ENCODE peak calls at places on chromosomes 16 and 17, in ten cellular contexts. One of them, this sample, is unnamed.

GRCh38 chr17:9924735-9925191 is 19.7 kb upstream of the RCVRN start:
- DNase-seq in tibial nerve: no peak
- DNase-seq in left ventricle myocardium inferior: peak; percentile 14
- DNase-seq in fibroblast of lung: peak; percentile 53
- DNase-seq in colonic mucosa: no peak
- DNase-seq in A673: peak; percentile 85
- DNase-seq in AG04450: peak; percentile 21
- DNase-seq in right cardiac atrium: no peak
- DNase-seq in upper lobe of right lung: no peak
- DNase-seq in transverse colon: no peak
- DNase-seq in this sample: no peak

GRCh38 chr17:78040561-78041400 is 82.3 kb downstream of the TNRC6C start:
- DNase-seq in fibroblast of lung: peak; percentile 58
- DNase-seq in tibial nerve: no peak
- DNase-seq in transverse colon: peak; percentile 41
- DNase-seq in right cardiac atrium: peak; percentile 88
- DNase-seq in AG04450: no peak
- DNase-seq in upper lobe of right lung: peak; percentile 85
- DNase-seq in colonic mucosa: peak; percentile 31
- DNase-seq in left ventricle myocardium inferior: peak; percentile 63
- DNase-seq in A673: peak; percentile 81
- DNase-seq in this sample: peak; percentile 36

GRCh38 chr16:28042856-28043255 is 20.7 kb downstream of the GSG1L start:
- DNase-seq in right cardiac atrium: no peak
- DNase-seq in left ventricle myocardium inferior: no peak
- DNase-seq in fibroblast of lung: peak; percentile 72
- DNase-seq in A673: peak; percentile 18
- DNase-seq in upper lobe of right lung: no peak
- DNase-seq in tibial nerve: no peak
- DNase-seq in AG04450: no peak
- DNase-seq in colonic mucosa: no peak
- DNase-seq in transverse colon: no peak
- DNase-seq in this sample: no peak

GRCh38 chr16:57067347-57067746 is 25.0 kb upstream of the CPNE2 start:
- DNase-seq in upper lobe of right lung: no peak
- DNase-seq in A673: no peak
- DNase-seq in AG04450: no peak
- DNase-seq in fibroblast of lung: no peak
- DNase-seq in left ventricle myocardium inferior: no peak
- DNase-seq in right cardiac atrium: no peak
- DNase-seq in colonic mucosa: no peak
- DNase-seq in tibial nerve: no peak
- DNase-seq in transverse colon: no peak
- DNase-seq in this sample: no peak

GRCh38 chr17:28101919-28102318 is 59.4 kb downstream of the NLK start:
- DNase-seq in transverse colon: no peak
- DNase-seq in right cardiac atrium: no peak
- DNase-seq in upper lobe of right lung: no peak
- DNase-seq in fibroblast of lung: no peak
- DNase-seq in left ventricle myocardium inferior: no peak
- DNase-seq in A673: no peak
- DNase-seq in tibial nerve: no peak
- DNase-seq in colonic mucosa: no peak
- DNase-seq in AG04450: no peak
- DNase-seq in this sample: no peak

GRCh38 chr17:64130559-64131001 is 636 bp upstream of the ERN1 start:
- DNase-seq in left ventricle myocardium inferior: no peak
- DNase-seq in tibial nerve: no peak
- DNase-seq in upper lobe of right lung: peak; percentile 72
- DNase-seq in right cardiac atrium: no peak
- DNase-seq in A673: no peak
- DNase-seq in colonic mucosa: peak; percentile 53
- DNase-seq in fibroblast of lung: peak; percentile 48
- DNase-seq in AG04450: no peak
- DNase-seq in transverse colon: peak; percentile 51
- DNase-seq in this sample: no peak

GRCh38 chr17:79073706-79074088 is 927 bp upstream of the ENGASE start:
- DNase-seq in tibial nerve: no peak
- DNase-seq in colonic mucosa: peak; percentile 83
- DNase-seq in A673: no peak
- DNase-seq in AG04450: no peak
- DNase-seq in upper lobe of right lung: peak; percentile 47
- DNase-seq in right cardiac atrium: peak; percentile 64
- DNase-seq in transverse colon: peak; percentile 82
- DNase-seq in fibroblast of lung: no peak
- DNase-seq in left ventricle myocardium inferior: no peak
- DNase-seq in this sample: no peak

GRCh38 chr16:24188143-24188542 is 68.0 kb upstream of the CACNG3 start:
- DNase-seq in AG04450: no peak
- DNase-seq in upper lobe of right lung: no peak
- DNase-seq in A673: peak; percentile 56
- DNase-seq in left ventricle myocardium inferior: no peak
- DNase-seq in colonic mucosa: no peak
- DNase-seq in right cardiac atrium: no peak
- DNase-seq in fibroblast of lung: no peak
- DNase-seq in transverse colon: no peak
- DNase-seq in tibial nerve: no peak
- DNase-seq in this sample: no peak

GRCh38 chr16:81635336-81635947 is 143.6 kb upstream of the PLCG2 start:
- DNase-seq in transverse colon: no peak
- DNase-seq in colonic mucosa: no peak
- DNase-seq in fibroblast of lung: no peak
- DNase-seq in A673: no peak
- DNase-seq in upper lobe of right lung: no peak
- DNase-seq in tibial nerve: no peak
- DNase-seq in left ventricle myocardium inferior: no peak
- DNase-seq in right cardiac atrium: no peak
- DNase-seq in AG04450: no peak
- DNase-seq in this sample: no peak

GRCh38 chr17:4858880-4859260 is 25.7 kb downstream of the MINK1 start:
- DNase-seq in fibroblast of lung: peak; percentile 59
- DNase-seq in AG04450: no peak
- DNase-seq in A673: no peak
- DNase-seq in upper lobe of right lung: peak; percentile 73
- DNase-seq in tibial nerve: no peak
- DNase-seq in left ventricle myocardium inferior: peak; percentile 63
- DNase-seq in transverse colon: peak; percentile 40
- DNase-seq in right cardiac atrium: peak; percentile 75
- DNase-seq in colonic mucosa: peak; percentile 35
- DNase-seq in this sample: no peak

GRCh38 chr17:80980397-80981061 is 11.1 kb upstream of the CHMP6 start:
- DNase-seq in upper lobe of right lung: no peak
- DNase-seq in left ventricle myocardium inferior: no peak
- DNase-seq in tibial nerve: no peak
- DNase-seq in AG04450: no peak
- DNase-seq in transverse colon: no peak
- DNase-seq in fibroblast of lung: peak; percentile 59
- DNase-seq in A673: no peak
- DNase-seq in colonic mucosa: no peak
- DNase-seq in right cardiac atrium: no peak
- DNase-seq in this sample: no peak

GRCh38 chr17:50283246-50283645 is 9.0 kb downstream of the TMEM92 start:
- DNase-seq in fibroblast of lung: no peak
- DNase-seq in right cardiac atrium: no peak
- DNase-seq in colonic mucosa: no peak
- DNase-seq in upper lobe of right lung: no peak
- DNase-seq in transverse colon: no peak
- DNase-seq in tibial nerve: no peak
- DNase-seq in left ventricle myocardium inferior: no peak
- DNase-seq in AG04450: no peak
- DNase-seq in A673: no peak
- DNase-seq in this sample: no peak

GRCh38 chr17:8828517-8828875 is 29.3 kb upstream of the MFSD6L start:
- DNase-seq in upper lobe of right lung: no peak
- DNase-seq in AG04450: no peak
- DNase-seq in A673: no peak
- DNase-seq in right cardiac atrium: peak; percentile 49
- DNase-seq in transverse colon: no peak
- DNase-seq in fibroblast of lung: no peak
- DNase-seq in left ventricle myocardium inferior: no peak
- DNase-seq in colonic mucosa: no peak
- DNase-seq in tibial nerve: no peak
- DNase-seq in this sample: no peak

GRCh38 chr16:72362972-72363371 is 191.0 kb upstream of the PMFBP1 start:
- DNase-seq in right cardiac atrium: no peak
- DNase-seq in transverse colon: no peak
- DNase-seq in fibroblast of lung: peak; percentile 32
- DNase-seq in left ventricle myocardium inferior: no peak
- DNase-seq in AG04450: no peak
- DNase-seq in upper lobe of right lung: no peak
- DNase-seq in colonic mucosa: no peak
- DNase-seq in A673: no peak
- DNase-seq in tibial nerve: no peak
- DNase-seq in this sample: no peak

DNA sequence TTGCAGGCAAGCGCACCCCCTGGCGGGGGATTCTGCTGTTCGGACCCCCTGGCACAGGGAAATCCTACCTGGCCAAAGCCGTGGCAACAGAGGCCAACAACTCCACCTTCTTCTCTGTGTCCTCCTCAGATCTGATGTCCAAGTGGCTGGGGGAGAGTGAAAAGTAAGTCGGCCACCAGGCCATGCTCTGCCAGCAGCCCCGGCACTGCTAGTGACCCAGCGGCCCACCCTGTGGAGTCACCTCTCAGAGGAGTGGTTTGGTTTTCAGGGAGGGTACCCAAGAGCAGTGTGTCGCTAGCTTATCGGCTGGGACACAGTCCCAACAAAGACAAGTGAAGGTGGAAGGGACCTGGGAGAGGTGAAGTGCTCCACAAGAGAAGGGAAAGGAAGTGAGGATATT is 8.2 kb downstream of the VPS4A start:
- DNase-seq in tibial nerve: no peak
- DNase-seq in colonic mucosa: no peak
- DNase-seq in fibroblast of lung: no peak
- DNase-seq in AG04450: no peak
- DNase-seq in A673: no peak
- DNase-seq in upper lobe of right lung: peak; percentile 51
- DNase-seq in left ventricle myocardium inferior: no peak
- DNase-seq in right cardiac atrium: no peak
- DNase-seq in transverse colon: no peak
- DNase-seq in this sample: no peak
- H3K4me3 ChIP-seq in tibial nerve: no peak overlapping the region
- H3K4me3 ChIP-seq in colonic mucosa: no peak overlapping the region
- H3K4me3 ChIP-seq in fibroblast of lung: no peak overlapping the region
- H3K4me3 ChIP-seq in AG04450: no peak overlapping the region
- H3K4me3 ChIP-seq in A673: no peak overlapping the region
- H3K4me3 ChIP-seq in upper lobe of right lung: no peak overlapping the region
- H3K4me3 ChIP-seq in left ventricle myocardium inferior: no peak overlapping the region
- H3K4me3 ChIP-seq in right cardiac atrium: no peak overlapping the region
- H3K4me3 ChIP-seq in transverse colon: no peak overlapping the region
- H3K4me3 ChIP-seq in this sample: no peak overlapping the region

DNA sequence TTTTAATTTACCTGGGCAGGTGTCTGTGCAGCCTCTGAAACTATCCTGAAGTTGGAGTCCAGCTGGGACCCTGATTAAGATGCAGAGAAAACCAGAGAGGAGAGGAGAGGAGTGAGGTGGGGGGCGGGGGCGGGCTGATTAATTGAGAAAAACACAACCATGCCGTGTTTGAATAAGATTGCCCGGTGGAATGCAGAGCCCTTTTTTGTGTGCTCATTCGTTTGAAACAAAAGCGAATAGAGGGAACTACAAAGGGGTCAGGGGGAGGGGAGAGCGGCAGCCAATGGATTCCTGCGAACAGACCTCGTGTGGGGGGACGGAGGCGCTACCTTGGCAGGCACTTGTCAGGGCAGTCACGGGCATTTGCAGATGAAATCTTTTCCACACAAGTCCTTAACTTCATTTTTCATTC is 355.8 kb downstream of the SOX9 start:
- DNase-seq in tibial nerve: no peak
- DNase-seq in transverse colon: no peak
- DNase-seq in right cardiac atrium: no peak
- DNase-seq in colonic mucosa: no peak
- DNase-seq in AG04450: no peak
- DNase-seq in left ventricle myocardium inferior: no peak
- DNase-seq in fibroblast of lung: peak; percentile 29
- DNase-seq in A673: no peak
- DNase-seq in upper lobe of right lung: no peak
- DNase-seq in this sample: no peak
- H3K27ac ChIP-seq in tibial nerve: no peak overlapping the region
- H3K27ac ChIP-seq in transverse colon: peak overlapping the region; percentile 78
- H3K27ac ChIP-seq in right cardiac atrium: no peak overlapping the region
- H3K27ac ChIP-seq in colonic mucosa: peak overlapping the region; percentile 57
- H3K27ac ChIP-seq in AG04450: no peak overlapping the region
- H3K27ac ChIP-seq in left ventricle myocardium inferior: no peak overlapping the region
- H3K27ac ChIP-seq in fibroblast of lung: no peak overlapping the region
- H3K27ac ChIP-seq in A673: no peak overlapping the region
- H3K27ac ChIP-seq in upper lobe of right lung: no peak overlapping the region
- H3K27ac ChIP-seq in this sample: no peak overlapping the region

GRCh38 chr16:10447289-10447688 is 61.4 kb downstream of the ATF7IP2 start:
- DNase-seq in AG04450: no peak
- DNase-seq in right cardiac atrium: no peak
- DNase-seq in colonic mucosa: no peak
- DNase-seq in A673: no peak
- DNase-seq in fibroblast of lung: peak; percentile 3
- DNase-seq in transverse colon: no peak
- DNase-seq in upper lobe of right lung: no peak
- DNase-seq in tibial nerve: no peak
- DNase-seq in left ventricle myocardium inferior: no peak
- DNase-seq in this sample: no peak
- H3K9me3 ChIP-seq in AG04450: peaks cover 10% of the 10 kb centered on the region
- H3K9me3 ChIP-seq in right cardiac atrium: peaks cover 4% of the 10 kb centered on the region
- H3K9me3 ChIP-seq in colonic mucosa: no peaks in the 10 kb centered on the region
- H3K9me3 ChIP-seq in A673: peaks cover 20% of the 10 kb centered on the region
- H3K9me3 ChIP-seq in fibroblast of lung: no peaks in the 10 kb centered on the region
- H3K9me3 ChIP-seq in transverse colon: peaks cover 37% of the 10 kb centered on the region
- H3K9me3 ChIP-seq in upper lobe of right lung: peaks cover 50% of the 10 kb centered on the region
- H3K9me3 ChIP-seq in tibial nerve: peaks cover 86% of the 10 kb centered on the region
- H3K9me3 ChIP-seq in left ventricle myocardium inferior: peaks cover 86% of the 10 kb centered on the region
- H3K9me3 ChIP-seq in this sample: peaks cover 45% of the 10 kb centered on the region

GRCh38 chr17:17904171-17905035 is 67.6 kb upstream of the SREBF1 start:
- DNase-seq in tibial nerve: no peak
- DNase-seq in left ventricle myocardium inferior: no peak
- DNase-seq in upper lobe of right lung: no peak
- DNase-seq in fibroblast of lung: no peak
- DNase-seq in A673: no peak
- DNase-seq in transverse colon: no peak
- DNase-seq in right cardiac atrium: peak; percentile 36
- DNase-seq in colonic mucosa: no peak
- DNase-seq in AG04450: no peak
- DNase-seq in this sample: no peak

GRCh38 chr17:17902877-17903276 is 66.1 kb upstream of the SREBF1 start:
- DNase-seq in transverse colon: no peak
- DNase-seq in fibroblast of lung: no peak
- DNase-seq in left ventricle myocardium inferior: no peak
- DNase-seq in upper lobe of right lung: no peak
- DNase-seq in right cardiac atrium: no peak
- DNase-seq in colonic mucosa: no peak
- DNase-seq in AG04450: no peak
- DNase-seq in tibial nerve: no peak
- DNase-seq in A673: no peak
- DNase-seq in this sample: no peak

GRCh38 chr17:17905036-17905320 is 67.2 kb downstream of the TOM1L2 start:
- DNase-seq in left ventricle myocardium inferior: no peak
- DNase-seq in tibial nerve: no peak
- DNase-seq in fibroblast of lung: no peak
- DNase-seq in upper lobe of right lung: no peak
- DNase-seq in AG04450: no peak
- DNase-seq in A673: no peak
- DNase-seq in transverse colon: no peak
- DNase-seq in colonic mucosa: no peak
- DNase-seq in right cardiac atrium: no peak
- DNase-seq in this sample: no peak

GRCh38 chr17:17900615-17901520 is 64.1 kb upstream of the SREBF1 start:
- DNase-seq in colonic mucosa: peak; percentile 80
- DNase-seq in left ventricle myocardium inferior: peak; percentile 81
- DNase-seq in AG04450: peak; percentile 65
- DNase-seq in tibial nerve: peak; percentile 85
- DNase-seq in A673: peak; percentile 69
- DNase-seq in upper lobe of right lung: peak; percentile 81
- DNase-seq in fibroblast of lung: peak; percentile 95
- DNase-seq in transverse colon: peak; percentile 72
- DNase-seq in right cardiac atrium: peak; percentile 89
- DNase-seq in this sample: no peak

GRCh38 chr17:17902357-17902756 is 65.6 kb upstream of the SREBF1 start:
- DNase-seq in colonic mucosa: no peak
- DNase-seq in upper lobe of right lung: no peak
- DNase-seq in AG04450: no peak
- DNase-seq in right cardiac atrium: no peak
- DNase-seq in fibroblast of lung: no peak
- DNase-seq in A673: no peak
- DNase-seq in transverse colon: no peak
- DNase-seq in left ventricle myocardium inferior: no peak
- DNase-seq in tibial nerve: no peak
- DNase-seq in this sample: no peak
- H3K4me3 ChIP-seq in colonic mucosa: no peak overlapping the region
- H3K4me3 ChIP-seq in upper lobe of right lung: no peak overlapping the region
- H3K4me3 ChIP-seq in AG04450: no peak overlapping the region
- H3K4me3 ChIP-seq in right cardiac atrium: no peak overlapping the region
- H3K4me3 ChIP-seq in fibroblast of lung: no peak overlapping the region
- H3K4me3 ChIP-seq in A673: no peak overlapping the region
- H3K4me3 ChIP-seq in transverse colon: no peak overlapping the region
- H3K4me3 ChIP-seq in left ventricle myocardium inferior: no peak overlapping the region
- H3K4me3 ChIP-seq in tibial nerve: no peak overlapping the region
- H3K4me3 ChIP-seq in this sample: no peak overlapping the region